ENCODE peak calls at places on chromosomes 3 and 15, in nine cellular contexts. V, P, L, N, X, G, K, Z and D are unnamed samples.

GRCh38 chr3:18288243-18288642 is 136.9 kb downstream of the SATB1 start:
- DNase-seq in N (no peak), V (no peak), L (no peak), P (peak; percentile 18), Z (no peak), G (no peak), X (no peak), K (no peak), D (no peak)

GRCh38 chr15:89375093-89376062 is 40.8 kb upstream of the POLG start:
- DNase-seq in P (no peak), K (no peak), Z (no peak), N (no peak), X (no peak), G (no peak), V (no peak), L (no peak), D (no peak)

GRCh38 chr15:70127288-70127746 is 29.6 kb upstream of the TLE3 start:
- DNase-seq in V (no peak), K (no peak), X (no peak), L (no peak), N (no peak), G (peak; percentile 91), P (peak; percentile 43), Z (peak; percentile 83), D (peak; percentile 51)

GRCh38 chr15:69789648-69790393 is 307.9 kb downstream of the TLE3 start:
- DNase-seq in L (no peak), V (peak; percentile 26), G (no peak), Z (no peak), P (no peak), X (no peak), K (peak; percentile 47), N (no peak), D (no peak)

GRCh38 chr3:27279153-27279552 is 90.0 kb downstream of the NEK10 start:
- DNase-seq in Z (peak; percentile 41), V (peak; percentile 63), N (no peak), K (no peak), L (peak; percentile 33), G (peak; percentile 21), X (no peak), P (peak; percentile 17), D (no peak)

GRCh38 chr3:44248152-44248551 is 6.5 kb downstream of the TOPAZ1 start:
- DNase-seq in K (no peak), N (no peak), V (no peak), L (peak; percentile 2), P (no peak), Z (no peak), X (no peak), G (no peak), D (no peak)

GRCh38 chr3:196274585-196274984 is 12.9 kb downstream of the PCYT1A start:
- DNase-seq in P (no peak), Z (no peak), L (no peak), G (peak; percentile 58), X (peak; percentile 20), N (no peak), K (no peak), V (no peak), D (no peak)

GRCh38 chr15:78977591-78978347 is 32.9 kb upstream of the CTSH start:
- DNase-seq in G (no peak), V (no peak), K (no peak), X (no peak), N (no peak), P (no peak), L (no peak), Z (no peak), D (no peak)

GRCh38 chr3:17979911-17980310 is 237.5 kb upstream of the TBC1D5 start:
- DNase-seq in G (no peak), P (no peak), X (no peak), V (no peak), Z (no peak), K (no peak), L (no peak), N (no peak), D (no peak)

GRCh38 chr3:101722394-101723173 is 1.8 kb upstream of the CEP97 start:
- DNase-seq in P (no peak), L (no peak), X (peak; percentile 23), Z (no peak), N (no peak), V (no peak), K (no peak), G (peak; percentile 21), D (no peak)

GRCh38 chr3:193996641-193997089 is 139.3 kb upstream of the HES1 start:
- DNase-seq in G (no peak), V (peak; percentile 78), L (no peak), K (no peak), X (no peak), N (no peak), Z (no peak), P (no peak), D (no peak)

GRCh38 chr15:29570121-29570930 is 251.9 kb downstream of the TJP1 start:
- DNase-seq in P (peak; percentile 26), Z (peak; percentile 22), L (no peak), X (no peak), V (peak; percentile 78), G (peak; percentile 11), K (peak; percentile 85), N (peak; percentile 77), D (no peak)

GRCh38 chr15:70156781-70157261 is 59.1 kb upstream of the TLE3 start:
- DNase-seq in N (peak; percentile 84), P (peak; percentile 54), K (peak; percentile 91), Z (peak; percentile 68), X (no peak), L (peak; percentile 58), V (peak; percentile 28), G (peak; percentile 73), D (no peak)

GRCh38 chr3:158668506-158668905 is 3.9 kb downstream of the LXN start:
- DNase-seq in V (no peak), N (no peak), Z (peak; percentile 89), G (no peak), X (no peak), P (no peak), K (no peak), L (peak; percentile 76), D (no peak)

GRCh38 chr3:10703875-10704274 is 112.2 kb upstream of the SLC6A11 start:
- DNase-seq in P (no peak), N (no peak), K (peak; percentile 89), G (no peak), Z (peak; percentile 45), X (no peak), V (peak; percentile 89), L (peak; percentile 4), D (no peak)

GRCh38 chr3:15797600-15798303 is at the start of gene ANKRD28:
- DNase-seq in P (no peak), V (peak; percentile 50), L (peak; percentile 99), K (no peak), X (no peak), G (no peak), Z (peak; percentile 95), N (no peak), D (peak; percentile 91)

GRCh38 chr3:53230041-53230621 is 25.7 kb downstream of the TKT start:
- DNase-seq in V (peak; percentile 82), L (no peak), P (no peak), K (peak; percentile 65), N (no peak), X (no peak), Z (no peak), G (no peak), D (no peak)

GRCh38 chr15:41811432-41812195 is 16.3 kb upstream of the JMJD7 start:
- DNase-seq in V (peak; percentile 92), L (peak; percentile 87), X (peak; percentile 77), N (peak; percentile 70), P (peak; percentile 85), G (peak; percentile 80), K (peak; percentile 97), Z (peak; percentile 91), D (peak; percentile 85)

GRCh38 chr3:65647369-65647768 is 391.3 kb downstream of the MAGI1 start:
- DNase-seq in V (no peak), X (no peak), L (no peak), P (no peak), N (no peak), G (no peak), Z (no peak), K (no peak), D (no peak)

GRCh38 chr3:33826688-33827087 is 28.3 kb downstream of the PDCD6IP start:
- DNase-seq in V (no peak), P (no peak), L (peak; percentile 8), X (no peak), K (no peak), N (no peak), Z (peak; percentile 38), G (no peak), D (no peak)

GRCh38 chr3:13530241-13531009 is 18.5 kb upstream of the FBLN2 start:
- DNase-seq in P (no peak), L (no peak), V (no peak), X (no peak), K (peak; percentile 26), Z (no peak), N (no peak), G (no peak), D (no peak)
- H3K4me1 ChIP-seq in P (no peaks in the 10 kb centered on the region), L (no peaks in the 10 kb centered on the region), V (peaks cover 9% of the 10 kb centered on the region), X (no peaks in the 10 kb centered on the region), K (peaks cover 8% of the 10 kb centered on the region), Z (no peaks in the 10 kb centered on the region), N (no peaks in the 10 kb centered on the region), G (no peaks in the 10 kb centered on the region), D (peaks cover 6% of the 10 kb centered on the region)

GRCh38 chr3:46417841-46418611 is 11.0 kb downstream of the CCRL2 start:
- DNase-seq in X (no peak), V (peak; percentile 74), Z (no peak), K (no peak), N (no peak), P (no peak), L (no peak), G (no peak), D (no peak)
- H3K27ac ChIP-seq in X (no peak overlapping the region), V (no peak overlapping the region), Z (peak overlapping the region; percentile 68), K (no peak overlapping the region), N (no peak overlapping the region), P (no peak overlapping the region), L (no peak overlapping the region), G (no peak overlapping the region), D (no peak overlapping the region)

DNA sequence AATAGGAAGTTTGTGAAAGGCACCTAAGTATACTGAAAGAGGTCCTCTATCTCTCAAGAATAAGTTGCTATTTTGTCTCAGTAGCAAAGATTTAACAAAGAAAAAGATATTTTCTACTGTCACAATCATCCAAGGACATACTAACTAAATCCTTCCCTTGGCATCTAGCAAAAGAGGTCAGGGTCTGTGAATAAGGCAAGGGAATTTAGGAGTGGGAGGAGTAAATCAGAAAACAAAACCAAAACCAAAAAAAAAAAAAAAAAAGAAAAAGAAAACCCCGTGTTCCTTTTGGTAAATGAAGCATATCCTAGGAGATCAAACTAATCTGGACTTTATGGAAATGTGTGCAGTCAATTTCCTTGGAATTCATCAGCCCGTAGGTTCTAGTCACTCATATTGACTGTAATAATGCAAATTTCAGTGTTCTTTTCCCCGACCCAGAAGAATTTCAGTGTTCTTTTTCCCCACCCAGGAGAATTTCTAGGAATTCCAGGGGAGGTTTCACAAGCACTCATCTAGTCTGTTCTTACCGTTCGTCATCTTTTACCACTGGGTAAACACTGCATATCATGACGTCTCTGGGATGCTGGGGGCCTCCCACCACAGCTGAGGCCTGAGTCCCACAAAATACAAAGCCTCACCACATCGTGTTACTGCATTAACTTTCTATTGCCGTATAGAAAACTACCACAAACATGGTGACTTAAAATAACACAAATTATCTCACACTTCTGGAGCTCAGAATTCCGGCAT is 113.8 kb upstream of the CCDC54 start:
- DNase-seq in P (no peak), K (no peak), G (no peak), N (no peak), Z (peak; percentile 71), X (no peak), L (no peak), V (no peak), D (peak; percentile 37)
- H3K4me3 ChIP-seq in P (no peak overlapping the region), K (peak overlapping the region; percentile 61), G (no peak overlapping the region), N (no peak overlapping the region), Z (no peak overlapping the region), X (no peak overlapping the region), L (no peak overlapping the region), V (no peak overlapping the region), D (peak overlapping the region; percentile 24)

GRCh38 chr15:64699767-64700388 is 75.5 kb downstream of the RBPMS2 start:
- DNase-seq in Z (peak; percentile 76), K (peak; percentile 79), N (no peak), L (peak; percentile 50), P (peak; percentile 36), G (no peak), V (peak; percentile 86), X (no peak), D (no peak)
- H3K4me1 ChIP-seq in Z (peaks cover 67% of the 10 kb centered on the region), K (peaks cover 51% of the 10 kb centered on the region), N (peaks cover 78% of the 10 kb centered on the region), L (peaks cover 27% of the 10 kb centered on the region), P (peaks cover 69% of the 10 kb centered on the region), G (peaks cover 22% of the 10 kb centered on the region), V (peaks cover 7% of the 10 kb centered on the region), X (peaks cover 40% of the 10 kb centered on the region), D (peaks cover 29% of the 10 kb centered on the region)